ENCODE peak calls at places on chromosomes 13 and 19, in five cellular contexts. Q, K, P, I and S are unnamed samples.

GRCh38 chr19:11361771-11362731 is 6.8 kb downstream of the PLPPR2 start:
- DNase-seq in Q (no peak), K (no peak), P (no peak), I (no peak), S (no peak)

GRCh38 chr13:52738719-52739467 is 727 bp downstream of the CNMD start:
- DNase-seq in Q (no peak), K (no peak), P (no peak), I (no peak), S (no peak)

GRCh38 chr19:35468637-35469036 is 20.6 kb downstream of the FFAR2 start:
- DNase-seq in Q (peak; percentile 71), K (no peak), P (peak; percentile 2), I (peak; percentile 2), S (no peak)

GRCh38 chr13:66844933-66845332 is 385.2 kb downstream of the PCDH9 start:
- DNase-seq in Q (no peak), K (no peak), P (no peak), I (no peak), S (no peak)

GRCh38 chr13:22937241-22937640 is 243.5 kb upstream of the SGCG start:
- DNase-seq in Q (no peak), K (no peak), P (no peak), I (no peak), S (no peak)

GRCh38 chr19:34938886-34939285 is 12.2 kb downstream of the ZNF30 start:
- DNase-seq in Q (no peak), K (no peak), P (no peak), I (no peak), S (no peak)

GRCh38 chr19:7482584-7483439 is 6.0 kb downstream of the PEX11G start:
- DNase-seq in Q (no peak), K (no peak), P (no peak), I (no peak), S (no peak)

GRCh38 chr13:26498524-26499208 is 58.8 kb upstream of the WASF3 start:
- DNase-seq in Q (peak; percentile 44), K (no peak), P (peak; percentile 42), I (no peak), S (no peak)

GRCh38 chr19:2095338-2095938 is 688 bp downstream of the MOB3A start:
- DNase-seq in Q (no peak), K (no peak), P (no peak), I (no peak), S (no peak)

GRCh38 chr13:110475117-110475516 is 86.4 kb downstream of the RAB20 start:
- DNase-seq in Q (no peak), K (no peak), P (no peak), I (no peak), S (no peak)

GRCh38 chr19:9075064-9075964 is 11.5 kb upstream of the OR1M1 start:
- DNase-seq in Q (peak; percentile 98), K (peak; percentile 39), P (peak; percentile 97), I (peak; percentile 65), S (peak; percentile 54)

GRCh38 chr13:111537115-111537728 is 216.8 kb downstream of the TEX29 start:
- DNase-seq in Q (no peak), K (no peak), P (no peak), I (no peak), S (no peak)

GRCh38 chr19:24062222-24062621 is 24.8 kb upstream of the ZNF254 start:
- DNase-seq in Q (no peak), K (no peak), P (no peak), I (no peak), S (no peak)

GRCh38 chr19:29129148-29129547 is 83.8 kb downstream of the UQCRFS1 start:
- DNase-seq in Q (no peak), K (no peak), P (no peak), I (no peak), S (no peak)

GRCh38 chr13:66915596-66916185 is 314.4 kb downstream of the PCDH9 start:
- DNase-seq in Q (peak; percentile 69), K (no peak), P (peak; percentile 33), I (no peak), S (no peak)

GRCh38 chr13:104008571-104009435 is 942.6 kb upstream of the SLC10A2 start:
- DNase-seq in Q (peak; percentile 64), K (peak; percentile 55), P (peak; percentile 53), I (no peak), S (no peak)

GRCh38 chr13:59450218-59450617 is 713.5 kb downstream of the DIAPH3 start:
- DNase-seq in Q (no peak), K (no peak), P (no peak), I (no peak), S (no peak)

GRCh38 chr13:89568746-89569145 is 1778.7 kb upstream of the MIR17HG start:
- DNase-seq in Q (no peak), K (no peak), P (no peak), I (no peak), S (no peak)

GRCh38 chr19:9040131-9040530 is 29.9 kb upstream of the MUC16 start:
- DNase-seq in Q (no peak), K (no peak), P (no peak), I (no peak), S (no peak)

GRCh38 chr19:2413629-2414028 is 13.8 kb downstream of the TIMM13 start:
- DNase-seq in Q (no peak), K (no peak), P (no peak), I (no peak), S (no peak)

GRCh38 chr13:30052127-30052526 is 201.7 kb upstream of the UBL3 start:
- DNase-seq in Q (no peak), K (no peak), P (no peak), I (no peak), S (no peak)

GRCh38 chr13:38636106-38636505 is 50.8 kb upstream of the FREM2 start:
- DNase-seq in Q (no peak), K (no peak), P (no peak), I (no peak), S (no peak)

GRCh38 chr19:2491130-2491801 is 15.3 kb downstream of the GADD45B start:
- DNase-seq in Q (peak; percentile 97), K (no peak), P (peak; percentile 91), I (peak; percentile 90), S (no peak)

GRCh38 chr13:32779119-32779518 is 192.9 kb downstream of the PDS5B start:
- DNase-seq in Q (no peak), K (no peak), P (no peak), I (no peak), S (no peak)

GRCh38 chr13:106573279-106573831 is 5.4 kb upstream of the ARGLU1 start:
- DNase-seq in Q (no peak), K (no peak), P (no peak), I (no peak), S (no peak)

DNA sequence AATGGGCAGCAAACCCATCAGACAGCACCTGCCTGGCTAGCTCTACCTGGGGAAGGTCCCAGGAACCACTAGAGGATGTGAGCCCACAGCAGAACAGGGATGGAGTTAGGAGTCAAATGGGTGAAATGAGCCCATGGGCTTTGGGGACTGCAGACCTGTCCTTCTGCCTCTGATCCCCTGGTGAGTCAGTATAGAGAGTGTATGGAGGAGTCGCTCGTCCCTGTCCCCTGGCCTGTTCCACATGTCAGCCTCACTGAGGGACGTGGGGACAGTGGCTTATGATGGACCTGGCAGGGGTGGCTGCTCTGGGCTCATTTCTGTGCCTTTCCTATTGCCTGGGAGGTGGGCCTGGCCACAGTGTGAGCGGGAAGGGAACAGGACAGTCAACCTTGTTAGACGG is 4.0 kb downstream of the CEACAM1 start:
- DNase-seq in Q (no peak), K (no peak), P (no peak), I (no peak), S (no peak)
- TF ChIP-seq CTCF in Q (no peak), K (no peak), P (no peak), I (no peak), S (no peak)

DNA sequence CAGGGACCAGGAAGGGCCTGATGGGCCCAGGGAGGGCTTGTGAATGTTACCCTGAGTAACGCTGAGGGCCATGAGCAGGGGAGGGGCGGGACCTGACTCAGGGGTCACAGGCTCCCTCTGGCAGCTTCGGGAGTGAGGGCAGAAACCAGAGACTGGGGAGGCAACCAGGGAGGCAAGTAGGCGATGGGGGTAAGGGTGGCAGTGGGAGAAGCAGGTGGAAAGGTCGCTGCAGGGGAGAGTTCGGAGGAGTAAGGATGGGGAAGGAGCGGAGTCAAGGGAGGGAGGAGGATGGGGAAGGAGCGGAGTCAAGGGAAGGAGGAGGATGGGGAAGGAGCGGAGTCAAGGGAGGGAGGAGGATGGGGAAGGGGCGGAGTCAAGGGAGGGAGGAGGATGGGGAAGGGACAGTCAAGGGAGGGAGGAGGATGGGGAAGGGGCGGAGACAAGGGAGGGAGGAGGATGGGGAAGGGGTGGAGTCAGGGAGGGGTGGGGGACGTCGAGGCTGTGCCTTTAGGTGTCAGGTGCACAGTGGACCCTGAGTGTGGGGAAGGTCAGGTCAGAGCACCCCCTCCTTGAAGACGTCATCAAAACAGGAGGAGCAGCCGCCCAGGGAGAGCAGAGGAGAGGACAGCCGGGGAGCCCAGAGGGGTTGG is 15.5 kb upstream of the B3GNT3 start:
- DNase-seq in Q (peak; percentile 65), K (no peak), P (no peak), I (no peak), S (no peak)
- H3K4me3 ChIP-seq in Q (peak overlapping the region; percentile 39), K (no peak overlapping the region), P (no peak overlapping the region), I (peak overlapping the region; percentile 29), S (peak overlapping the region; percentile 24)

GRCh38 chr19:56955637-56956216 is 115.2 kb upstream of the PEG3 start:
- DNase-seq in Q (no peak), K (no peak), P (no peak), I (no peak), S (no peak)

GRCh38 chr19:56953411-56953810 is 112.9 kb upstream of the PEG3 start:
- DNase-seq in Q (no peak), K (no peak), P (no peak), I (no peak), S (no peak)

GRCh38 chr19:56958428-56958827 is 117.9 kb upstream of the PEG3 start:
- DNase-seq in Q (no peak), K (no peak), P (no peak), I (no peak), S (no peak)

GRCh38 chr19:56959211-56959610 is 118.7 kb upstream of the PEG3 start:
- DNase-seq in Q (no peak), K (no peak), P (no peak), I (no peak), S (no peak)

DNA sequence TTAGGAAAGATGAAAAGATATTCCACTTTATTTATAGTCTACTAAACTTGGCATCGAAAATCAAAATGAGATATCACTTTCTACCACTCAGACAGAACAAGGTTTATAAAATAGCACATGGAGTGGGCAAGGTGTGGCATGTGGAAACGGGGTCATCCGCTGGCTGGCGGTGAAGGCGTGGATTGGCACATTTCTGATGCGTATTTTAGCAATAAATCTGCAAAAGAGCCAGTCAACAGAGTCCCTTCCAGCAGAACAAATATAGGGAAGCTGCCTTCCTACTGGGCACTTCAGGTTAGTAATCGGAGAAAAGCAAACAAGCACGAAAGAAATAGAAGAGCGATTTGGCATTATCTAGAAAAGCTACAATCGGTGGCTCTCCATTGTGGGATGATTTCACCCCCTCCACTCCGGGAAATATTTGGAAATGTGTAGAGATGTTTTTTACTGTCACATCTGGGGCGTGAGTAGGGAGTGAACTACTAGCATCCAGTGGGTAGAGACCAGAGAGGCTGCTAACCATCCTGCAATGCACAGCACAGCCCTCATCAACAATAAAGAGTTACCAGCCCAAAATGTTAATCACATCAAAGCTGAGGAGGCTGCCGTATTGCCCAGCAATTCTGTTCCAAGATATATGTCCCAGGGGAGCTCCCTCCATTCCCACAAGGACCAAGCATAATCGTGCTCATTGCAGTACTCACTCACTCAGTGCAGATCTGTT is 116.1 kb upstream of the PEG3 start:
- DNase-seq in Q (no peak), K (no peak), P (no peak), I (no peak), S (no peak)
- TF ChIP-seq CTCF in Q (no peak), K (no peak), P (no peak), I (no peak), S (no peak)

GRCh38 chr19:4371898-4372629 is 28.3 kb downstream of the SH3GL1 start:
- DNase-seq in Q (no peak), K (no peak), P (no peak), I (no peak), S (no peak)
- H3K4me3 ChIP-seq in Q (no peak overlapping the region), K (no peak overlapping the region), P (no peak overlapping the region), I (no peak overlapping the region), S (no peak overlapping the region)

GRCh38 chr19:52690395-52691214 is 44.2 kb downstream of the ZNF611 start:
- DNase-seq in Q (peak; percentile 87), K (peak; percentile 80), P (peak; percentile 92), I (peak; percentile 69), S (peak; percentile 59)
- TF ChIP-seq CTCF in Q (no peak), K (no peak), P (no peak), I (no peak), S (no peak)